ENCODE peak calls at places on chromosomes 3 and 15, in eight cellular contexts. W, L, O, Y, R, Z, C and Q are unnamed samples.
A peak's percentile ranks its signal among the peaks of the same experiment; 100 is the strongest.

GRCh38 chr3:106025151-106025722 is 156.4 kb upstream of the CBLB start:
- DNase-seq in L (peak; percentile 49), R (no peak), C (no peak), Z (peak; percentile 32), O (no peak), W (no peak), Y (peak; percentile 7), Q (no peak)

GRCh38 chr15:75673426-75674247 is 25.9 kb downstream of the SNX33 start:
- DNase-seq in O (peak; percentile 53), W (no peak), R (no peak), C (no peak), Y (no peak), Z (peak; percentile 90), L (peak; percentile 44), Q (no peak)

GRCh38 chr3:62749130-62749529 is 126.1 kb downstream of the CADPS start:
- DNase-seq in L (no peak), R (no peak), W (no peak), Y (no peak), O (no peak), Z (no peak), C (no peak), Q (no peak)

GRCh38 chr3:120214161-120214560 is 70.9 kb downstream of the GPR156 start:
- DNase-seq in O (no peak), Y (no peak), Z (peak; percentile 52), R (no peak), W (no peak), C (no peak), L (no peak), Q (no peak)

GRCh38 chr15:101170568-101171350 is 81.1 kb downstream of the CHSY1 start:
- DNase-seq in L (no peak), C (no peak), W (no peak), Y (no peak), Z (peak; percentile 94), O (no peak), R (no peak), Q (no peak)

GRCh38 chr15:75811616-75812015 is 31.6 kb upstream of the UBE2Q2 start:
- DNase-seq in Z (peak; percentile 20), C (no peak), Y (no peak), W (no peak), L (no peak), R (no peak), O (no peak), Q (no peak)

GRCh38 chr3:111636506-111636905 is 41.4 kb upstream of the ZBED2 start:
- DNase-seq in Z (peak; percentile 46), L (no peak), W (no peak), R (no peak), Y (no peak), O (no peak), C (no peak), Q (peak; percentile 14)

GRCh38 chr3:43583481-43583880 is 38.3 kb downstream of the ANO10 start:
- DNase-seq in O (no peak), Y (no peak), W (no peak), L (no peak), C (no peak), R (no peak), Z (no peak), Q (no peak)

GRCh38 chr15:35194296-35194695 is 109.2 kb upstream of the NANOGP8 start:
- DNase-seq in Z (peak; percentile 41), W (no peak), Y (no peak), R (no peak), L (no peak), O (no peak), C (no peak), Q (no peak)

GRCh38 chr3:197590313-197590962 is 34.7 kb upstream of the BDH1 start:
- DNase-seq in O (no peak), W (no peak), Y (no peak), R (no peak), Z (no peak), C (no peak), L (peak; percentile 75), Q (no peak)

GRCh38 chr3:51686512-51687215 is 15.6 kb downstream of the TEX264 start:
- DNase-seq in O (no peak), Z (peak; percentile 59), C (no peak), L (peak; percentile 27), R (peak; percentile 64), Y (no peak), W (no peak), Q (peak; percentile 65)

GRCh38 chr3:8325306-8325705 is 176.3 kb upstream of the LMCD1 start:
- DNase-seq in R (no peak), C (no peak), Y (no peak), L (no peak), W (no peak), O (no peak), Z (no peak), Q (no peak)

GRCh38 chr3:13896473-13897154 is 16.7 kb upstream of the WNT7A start:
- DNase-seq in Z (peak; percentile 86), L (peak; percentile 73), C (peak; percentile 74), O (no peak), Y (peak; percentile 62), W (peak; percentile 46), R (peak; percentile 29), Q (peak; percentile 86)

GRCh38 chr3:64393193-64393592 is 167.9 kb upstream of the PRICKLE2 start:
- DNase-seq in Y (no peak), Z (no peak), C (no peak), O (no peak), W (no peak), L (no peak), R (no peak), Q (no peak)

GRCh38 chr3:60149501-60149900 is 1099.7 kb upstream of the CFAP20DC start:
- DNase-seq in O (no peak), Z (no peak), W (no peak), L (no peak), R (no peak), C (no peak), Y (no peak), Q (no peak)

GRCh38 chr3:149376728-149377407 is 581 bp downstream of the TM4SF1 start:
- DNase-seq in L (peak; percentile 65), C (no peak), Y (no peak), R (no peak), O (no peak), W (no peak), Z (peak; percentile 29), Q (no peak)

GRCh38 chr3:170037463-170038433 is at the start of gene GPR160:
- DNase-seq in C (peak; percentile 97), W (peak; percentile 54), L (peak; percentile 92), Z (peak; percentile 62), O (peak; percentile 77), Y (peak; percentile 81), R (peak; percentile 79), Q (peak; percentile 75)

GRCh38 chr3:114151091-114151490 is 27.8 kb downstream of the DRD3 start:
- DNase-seq in R (no peak), Z (no peak), Y (no peak), C (no peak), L (no peak), O (no peak), W (no peak), Q (no peak)

GRCh38 chr3:25804676-25805075 is 14.8 kb downstream of the OXSM start:
- DNase-seq in R (no peak), C (no peak), Y (no peak), O (no peak), L (no peak), Z (no peak), W (no peak), Q (no peak)

GRCh38 chr15:96428742-96429141 is 98.2 kb downstream of the NR2F2 start:
- DNase-seq in Z (peak; percentile 97), L (no peak), C (no peak), Y (no peak), O (no peak), W (no peak), R (no peak), Q (no peak)

GRCh38 chr3:140341213-140341612 is 336.7 kb upstream of the TRIM42 start:
- DNase-seq in C (no peak), W (no peak), R (no peak), O (no peak), L (no peak), Z (no peak), Y (no peak), Q (no peak)

GRCh38 chr3:13613343-13614190 is 64.6 kb downstream of the FBLN2 start:
- DNase-seq in C (no peak), O (no peak), W (no peak), R (no peak), Y (no peak), Z (no peak), L (no peak), Q (no peak)

GRCh38 chr3:144301863-144302262 is 330.2 kb downstream of the DIPK2A start:
- DNase-seq in O (no peak), L (no peak), Z (no peak), C (no peak), R (no peak), Y (no peak), W (no peak), Q (no peak)

GRCh38 chr3:160768918-160769317 is 12.9 kb downstream of the PPM1L start:
- DNase-seq in Y (no peak), W (no peak), Z (no peak), C (no peak), L (no peak), O (no peak), R (no peak), Q (no peak)

GRCh38 chr3:194280777-194281176 is 70.4 kb downstream of the CPN2 start:
- DNase-seq in O (no peak), C (no peak), L (no peak), W (no peak), Y (no peak), Z (no peak), R (no peak), Q (no peak)

GRCh38 chr3:41697702-41698101 is 264.2 kb downstream of the ULK4 start:
- DNase-seq in W (no peak), Z (no peak), L (no peak), O (no peak), R (no peak), C (no peak), Y (no peak), Q (no peak)

GRCh38 chr3:126295407-126295939 is 61.7 kb downstream of the KLF15 start:
- DNase-seq in W (no peak), Y (no peak), O (no peak), L (no peak), C (no peak), Z (no peak), R (no peak), Q (no peak)

GRCh38 chr15:59255647-59256380 is 49.2 kb downstream of the LDHAL6B start:
- DNase-seq in L (peak; percentile 25), C (peak; percentile 86), R (no peak), Z (no peak), Y (no peak), O (no peak), W (peak; percentile 95), Q (no peak)

GRCh38 chr3:71503525-71504249 is 79.8 kb downstream of the FOXP1 start:
- DNase-seq in C (no peak), W (peak; percentile 64), L (no peak), Y (no peak), O (no peak), R (no peak), Z (peak; percentile 95), Q (peak; percentile 78)